ENCODE peak calls at places on chromosomes 2 and 18, in six cellular contexts. E is Peyer's patch, N is right lobe of liver, C is tibial nerve, J is body of pancreas, F is heart left ventricle. A is an unnamed sample.

GRCh38 chr2:31136732-31137131 is 1.5 kb downstream of the GALNT14 start:
- DNase-seq in E (no peak), N (no peak), C (no peak), F (no peak), J (no peak), A (no peak)

GRCh38 chr18:36322734-36323133 is 25.2 kb downstream of the FHOD3 start:
- DNase-seq in C (no peak), J (no peak), F (no peak), N (no peak), E (no peak), A (no peak)

GRCh38 chr2:105950521-105951389 is 206.0 kb downstream of the NCK2 start:
- DNase-seq in J (no peak), E (no peak), N (no peak), C (no peak), F (no peak), A (no peak)

GRCh38 chr2:69693472-69694450 is 48.2 kb upstream of the ANXA4 start:
- DNase-seq in J (no peak), F (peak; percentile 34), N (no peak), C (no peak), E (peak; percentile 81), A (no peak)

GRCh38 chr2:27989149-27989548 is 98.6 kb downstream of the BABAM2 start:
- DNase-seq in J (no peak), C (no peak), N (no peak), F (no peak), E (no peak), A (no peak)

GRCh38 chr18:30970201-30970816 is 72.2 kb downstream of the DSC3 start:
- DNase-seq in N (no peak), C (no peak), J (no peak), E (no peak), F (no peak), A (no peak)

GRCh38 chr18:41569867-41570266 is 385.2 kb upstream of the PIK3C3 start:
- DNase-seq in E (no peak), N (no peak), F (no peak), C (no peak), J (no peak), A (no peak)

GRCh38 chr2:25290811-25291510 is 50.8 kb downstream of the DNMT3A start:
- DNase-seq in E (no peak), F (no peak), J (no peak), C (no peak), N (no peak), A (no peak)

GRCh38 chr2:13006829-13007715 is 290.3 kb downstream of the TRIB2 start:
- DNase-seq in E (peak; percentile 73), F (peak; percentile 66), J (peak; percentile 65), C (peak; percentile 87), N (peak; percentile 29), A (peak; percentile 18)

GRCh38 chr2:25310965-25311865 is 30.5 kb downstream of the DNMT3A start:
- DNase-seq in C (no peak), N (peak; percentile 87), F (peak; percentile 83), J (peak; percentile 86), E (peak; percentile 79), A (no peak)

GRCh38 chr2:39020383-39020782 is 100.5 kb downstream of the SOS1 start:
- DNase-seq in J (no peak), C (no peak), E (no peak), N (no peak), F (no peak), A (no peak)

GRCh38 chr18:76256897-76257500 is 238.0 kb downstream of the ZNF516 start:
- DNase-seq in C (peak; percentile 69), F (no peak), J (no peak), N (no peak), E (no peak), A (no peak)

GRCh38 chr2:173107629-173108022 is 32.0 kb downstream of the MAP3K20 start:
- DNase-seq in E (no peak), F (no peak), N (no peak), C (no peak), J (no peak), A (no peak)

GRCh38 chr2:29405266-29405665 is 290.1 kb downstream of the CLIP4 start:
- DNase-seq in E (no peak), F (no peak), N (no peak), C (no peak), J (peak; percentile 76), A (no peak)

GRCh38 chr2:102335871-102336366 is 19.7 kb upstream of the IL18R1 start:
- DNase-seq in E (no peak), J (no peak), F (no peak), N (no peak), C (no peak), A (no peak)

GRCh38 chr2:102337012-102337411 is 18.6 kb upstream of the IL18R1 start:
- DNase-seq in J (no peak), F (no peak), E (no peak), N (no peak), C (no peak), A (no peak)

GRCh38 chr2:102336502-102336945 is 19.1 kb upstream of the IL18R1 start:
- DNase-seq in C (no peak), N (no peak), J (no peak), E (no peak), F (no peak), A (no peak)

GRCh38 chr2:102340778-102341177 is 14.8 kb upstream of the IL18R1 start:
- DNase-seq in N (no peak), E (no peak), C (no peak), J (no peak), F (no peak), A (no peak)

DNA sequence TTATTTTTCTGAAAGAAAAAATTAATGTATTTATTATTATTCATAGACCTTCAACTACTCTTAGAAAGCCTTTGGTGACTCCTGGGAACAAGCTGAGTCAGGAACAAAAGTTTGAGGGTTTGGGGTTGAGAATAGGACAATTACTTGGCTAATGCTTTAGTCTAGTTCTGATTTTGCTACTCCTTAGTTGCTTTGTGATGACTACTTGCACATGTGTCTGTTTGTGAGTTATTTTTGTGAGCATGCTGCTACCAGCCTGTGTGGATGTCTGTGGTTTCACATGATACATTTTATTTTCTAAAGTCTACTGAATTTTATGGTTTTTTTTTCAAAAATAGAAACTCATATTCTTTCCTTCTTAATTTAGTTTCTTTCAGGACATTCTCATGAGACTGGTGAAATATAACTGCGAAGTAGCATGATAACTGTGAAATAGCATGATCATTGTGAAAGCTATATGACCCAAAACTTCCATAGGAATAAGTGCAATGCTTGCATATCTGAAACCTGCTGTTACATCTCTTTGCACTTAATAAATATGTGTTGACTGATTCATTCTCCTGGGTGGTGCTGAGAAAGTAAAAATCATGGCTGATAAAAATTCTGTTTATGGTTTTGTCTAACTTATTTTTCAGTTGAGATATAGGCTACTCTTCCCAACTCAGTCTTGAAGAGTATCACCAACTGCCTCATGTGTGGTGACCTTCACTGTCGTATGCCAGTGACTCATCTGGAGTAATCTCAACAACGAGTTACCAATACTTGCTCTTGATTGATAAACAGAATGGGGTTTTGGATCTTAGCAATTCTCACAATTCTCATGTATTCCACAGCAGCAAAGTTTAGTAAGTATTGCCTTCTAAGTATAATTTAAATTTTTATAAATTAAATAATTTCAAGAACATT is 17.9 kb upstream of the IL18R1 start:
- DNase-seq in F (no peak), C (no peak), J (no peak), E (no peak), N (no peak), A (no peak)
- TF ChIP-seq POLR2A in F (no peak), C (no peak), J (no peak), E (no peak), N (no peak), A (no peak)

DNA sequence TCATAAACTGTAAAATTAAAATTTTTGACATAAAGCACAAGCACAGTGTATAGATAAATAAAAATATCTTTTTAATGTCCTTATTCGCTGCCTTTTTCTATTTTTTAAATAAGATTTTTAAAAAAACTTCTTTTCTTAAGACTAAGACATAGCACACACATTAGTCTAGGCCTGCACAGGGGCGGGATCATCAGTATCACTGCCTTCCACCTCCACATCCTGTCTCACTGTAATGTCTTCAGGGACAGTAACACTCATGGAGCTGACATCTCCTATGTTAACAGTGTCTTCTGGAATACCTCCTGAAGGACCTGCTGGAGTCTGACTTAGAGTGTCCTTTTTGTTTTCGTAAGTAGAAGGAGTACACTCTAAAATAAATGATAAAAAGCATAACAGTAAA is 33.0 kb downstream of the VAPA start:
- DNase-seq in N (no peak), C (no peak), J (no peak), F (no peak), E (no peak), A (no peak)
- TF ChIP-seq POLR2A in N (no peak), C (no peak), J (no peak), F (no peak), E (no peak), A (no peak)

DNA sequence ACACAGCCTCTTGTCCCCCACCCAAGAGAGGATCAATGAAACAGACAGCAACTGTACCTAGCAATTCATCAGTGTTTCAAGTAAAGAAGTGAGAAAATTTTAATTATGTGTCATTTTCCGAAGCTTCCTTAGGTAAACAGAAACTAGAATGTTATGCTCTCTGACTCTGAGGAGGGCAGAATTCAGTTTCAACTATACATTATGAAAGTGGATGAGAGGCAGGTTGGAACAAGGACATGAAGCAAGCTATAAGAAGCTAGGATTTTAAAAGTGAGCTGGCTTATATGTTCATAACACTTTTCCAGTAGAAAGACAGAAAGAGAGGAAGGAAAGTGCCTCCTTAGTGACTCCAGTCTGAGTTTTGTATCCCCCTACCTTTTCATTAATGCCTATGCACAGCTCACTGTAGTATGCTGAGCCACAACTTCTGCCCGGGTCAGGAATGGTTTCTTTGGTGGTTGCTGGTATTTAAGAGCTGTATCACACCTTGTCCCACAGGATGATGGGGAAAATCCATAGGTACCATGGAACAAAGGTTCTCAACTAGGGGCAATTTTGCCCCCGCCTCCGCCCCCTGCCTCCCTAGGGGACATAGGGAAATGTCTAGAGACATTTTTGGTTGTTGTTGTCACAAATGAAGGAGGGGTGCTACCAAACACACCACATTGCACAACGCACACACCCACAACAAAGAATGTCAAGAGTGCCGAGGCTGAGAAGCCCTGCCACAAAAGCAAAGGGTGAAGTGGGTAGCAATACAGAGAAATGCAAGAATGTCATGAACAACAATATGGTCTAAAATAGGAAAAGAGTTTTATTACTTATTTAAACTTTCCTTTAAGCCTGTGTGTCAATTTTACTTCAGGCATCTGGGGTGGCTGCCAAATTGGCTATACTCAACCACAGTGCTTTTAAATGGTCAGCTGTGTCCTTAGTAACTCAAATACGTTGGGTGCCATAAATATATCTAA is 161.0 kb upstream of the ZFP36L2 start:
- DNase-seq in N (no peak), F (no peak), J (no peak), E (no peak), C (no peak), A (no peak)
- TF ChIP-seq POLR2A in N (no peak), F (no peak), J (no peak), E (no peak), C (no peak), A (no peak)

DNA sequence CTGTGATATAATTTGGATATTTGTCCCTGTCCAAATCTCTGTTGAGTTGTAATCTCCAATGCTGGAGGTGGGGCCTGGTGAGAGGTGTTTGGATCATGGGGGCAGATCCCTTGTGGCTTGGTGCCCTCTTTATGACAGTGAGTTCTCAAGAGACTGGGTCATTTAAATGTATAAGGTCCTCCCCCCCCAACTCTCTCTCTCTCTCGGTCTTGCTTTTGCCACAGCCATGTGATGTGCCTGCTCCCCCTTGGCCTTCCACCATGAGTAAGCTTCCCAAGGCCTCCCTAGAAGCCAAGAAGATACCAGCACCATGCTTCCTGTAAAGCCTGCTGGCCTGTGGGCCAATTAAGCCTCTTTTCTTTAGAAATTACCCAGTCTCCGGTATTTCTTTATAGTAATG is 58.6 kb downstream of the FN1 start:
- DNase-seq in C (no peak), N (no peak), E (no peak), F (no peak), J (no peak), A (no peak)
- TF ChIP-seq POLR2A in C (no peak), N (no peak), E (no peak), F (no peak), J (no peak), A (no peak)

A was measured in H54.